ENCODE peak calls at places on chromosomes 3 and 15, in nine cellular contexts. E, W, B, K, R, L, M, T and A are unnamed samples.
A peak's percentile ranks its signal among the peaks of the same experiment; 100 is the strongest.

GRCh38 chr3:22089284-22089683 is 338.3 kb upstream of the ZNF385D start:
- DNase-seq in W (no peak), R (no peak), L (no peak), K (no peak), E (no peak), M (peak; percentile 28), B (no peak), T (no peak), A (no peak)

GRCh38 chr3:42369304-42369703 is 41.1 kb downstream of the LYZL4 start:
- DNase-seq in M (peak; percentile 7), T (peak; percentile 20), R (no peak), W (no peak), B (no peak), E (peak; percentile 80), K (no peak), L (no peak), A (no peak)

GRCh38 chr3:15324335-15324734 is 8.1 kb downstream of the SH3BP5 start:
- DNase-seq in R (no peak), L (no peak), K (no peak), B (peak; percentile 68), M (no peak), T (peak; percentile 80), W (no peak), E (peak; percentile 67), A (no peak)

GRCh38 chr3:64619216-64619615 is 68.6 kb downstream of the ADAMTS9 start:
- DNase-seq in E (no peak), M (no peak), B (no peak), K (no peak), R (no peak), W (no peak), L (no peak), T (no peak), A (no peak)

GRCh38 chr3:42180901-42181300 is 85.1 kb downstream of the CCK start:
- DNase-seq in T (no peak), B (no peak), K (no peak), M (peak; percentile 56), L (no peak), E (no peak), W (no peak), R (no peak), A (no peak)

GRCh38 chr3:111723293-111723963 is 128.3 kb upstream of the ZBED2 start:
- DNase-seq in L (no peak), W (no peak), K (no peak), R (no peak), M (no peak), B (no peak), E (no peak), T (no peak), A (no peak)

GRCh38 chr3:187999821-188000220 is 154.1 kb upstream of the LPP start:
- DNase-seq in R (no peak), E (no peak), K (no peak), B (no peak), M (no peak), T (no peak), L (no peak), W (no peak), A (no peak)

GRCh38 chr3:99498544-99499234 is 139.7 kb upstream of the COL8A1 start:
- DNase-seq in M (no peak), R (no peak), B (no peak), W (no peak), T (no peak), L (no peak), K (peak; percentile 76), E (no peak), A (no peak)

GRCh38 chr3:10015476-10015904 is 10.7 kb upstream of the FANCD2 start:
- DNase-seq in E (peak; percentile 98), R (no peak), W (peak; percentile 91), L (peak; percentile 64), T (peak; percentile 16), M (peak; percentile 65), B (peak; percentile 89), K (peak; percentile 97), A (peak; percentile 87)

GRCh38 chr15:26128611-26129140 is 265.5 kb upstream of the ATP10A start:
- DNase-seq in K (no peak), B (no peak), L (no peak), W (no peak), M (no peak), E (no peak), T (no peak), R (no peak), A (no peak)

GRCh38 chr3:197135212-197135611 is 105.6 kb upstream of the MELTF start:
- DNase-seq in E (no peak), K (no peak), T (no peak), B (no peak), R (no peak), M (no peak), L (no peak), W (no peak), A (no peak)

GRCh38 chr3:17500618-17501017 is 241.8 kb downstream of the TBC1D5 start:
- DNase-seq in W (no peak), B (no peak), K (no peak), T (no peak), E (no peak), M (no peak), L (no peak), R (no peak), A (no peak)

GRCh38 chr3:100630664-100631063 is 21.3 kb downstream of the ADGRG7 start:
- DNase-seq in W (no peak), R (no peak), M (no peak), L (no peak), T (no peak), E (no peak), K (no peak), B (no peak), A (no peak)

GRCh38 chr3:102158080-102158756 is 276.6 kb upstream of the ZPLD1 start:
- DNase-seq in K (no peak), E (no peak), B (no peak), T (no peak), L (no peak), R (no peak), M (no peak), W (no peak), A (no peak)

GRCh38 chr3:81758275-81758674 is 3.2 kb downstream of the GBE1 start:
- DNase-seq in K (no peak), T (no peak), B (no peak), W (no peak), L (peak; percentile 20), R (no peak), M (no peak), E (no peak), A (no peak)

GRCh38 chr3:67819447-67819846 is 165.0 kb upstream of the SUCLG2 start:
- DNase-seq in R (no peak), T (no peak), L (no peak), B (no peak), E (no peak), K (no peak), W (no peak), M (no peak), A (no peak)

GRCh38 chr3:138933981-138934691 is 12.8 kb downstream of the FOXL2 start:
- DNase-seq in R (no peak), B (no peak), W (no peak), T (no peak), K (no peak), E (peak; percentile 25), L (no peak), M (no peak), A (no peak)

GRCh38 chr3:138936763-138937689 is 9.9 kb downstream of the FOXL2 start:
- DNase-seq in K (peak; percentile 56), L (no peak), R (no peak), T (no peak), M (no peak), E (no peak), W (peak; percentile 54), B (no peak), A (no peak)

GRCh38 chr3:138937690-138938055 is 9.3 kb downstream of the FOXL2 start:
- DNase-seq in W (no peak), L (no peak), R (no peak), T (no peak), M (no peak), E (peak; percentile 63), B (no peak), K (peak; percentile 43), A (no peak)

GRCh38 chr3:138935864-138936762 is 10.8 kb downstream of the FOXL2 start:
- DNase-seq in L (no peak), B (peak; percentile 91), E (peak; percentile 84), R (no peak), M (peak; percentile 40), T (peak; percentile 70), K (peak; percentile 78), W (peak; percentile 90), A (peak; percentile 67)

GRCh38 chr3:138935505-138935863 is 11.5 kb downstream of the FOXL2 start:
- DNase-seq in R (no peak), K (no peak), E (no peak), W (no peak), L (no peak), M (no peak), T (no peak), B (no peak), A (no peak)
- H3K27me3 ChIP-seq in R (no peaks in the 10 kb centered on the region), K (no peaks in the 10 kb centered on the region), E (peaks cover 54% of the 10 kb centered on the region), W (no peaks in the 10 kb centered on the region), L (peaks cover 37% of the 10 kb centered on the region), M (peaks cover 40% of the 10 kb centered on the region), T (peaks cover 50% of the 10 kb centered on the region), B (peaks cover 40% of the 10 kb centered on the region), A (peaks cover 4% of the 10 kb centered on the region)

GRCh38 chr3:68936855-68937254 is 4.5 kb upstream of the TAFA4 start:
- DNase-seq in L (no peak), K (no peak), W (no peak), B (no peak), M (peak; percentile 63), R (no peak), T (no peak), E (no peak), A (no peak)
- H3K27me3 ChIP-seq in L (no peaks in the 10 kb centered on the region), K (no peaks in the 10 kb centered on the region), W (peaks cover 9% of the 10 kb centered on the region), B (peaks cover 14% of the 10 kb centered on the region), M (no peaks in the 10 kb centered on the region), R (peaks cover 20% of the 10 kb centered on the region), T (peaks cover 36% of the 10 kb centered on the region), E (peaks cover 12% of the 10 kb centered on the region), A (no peaks in the 10 kb centered on the region)

DNA sequence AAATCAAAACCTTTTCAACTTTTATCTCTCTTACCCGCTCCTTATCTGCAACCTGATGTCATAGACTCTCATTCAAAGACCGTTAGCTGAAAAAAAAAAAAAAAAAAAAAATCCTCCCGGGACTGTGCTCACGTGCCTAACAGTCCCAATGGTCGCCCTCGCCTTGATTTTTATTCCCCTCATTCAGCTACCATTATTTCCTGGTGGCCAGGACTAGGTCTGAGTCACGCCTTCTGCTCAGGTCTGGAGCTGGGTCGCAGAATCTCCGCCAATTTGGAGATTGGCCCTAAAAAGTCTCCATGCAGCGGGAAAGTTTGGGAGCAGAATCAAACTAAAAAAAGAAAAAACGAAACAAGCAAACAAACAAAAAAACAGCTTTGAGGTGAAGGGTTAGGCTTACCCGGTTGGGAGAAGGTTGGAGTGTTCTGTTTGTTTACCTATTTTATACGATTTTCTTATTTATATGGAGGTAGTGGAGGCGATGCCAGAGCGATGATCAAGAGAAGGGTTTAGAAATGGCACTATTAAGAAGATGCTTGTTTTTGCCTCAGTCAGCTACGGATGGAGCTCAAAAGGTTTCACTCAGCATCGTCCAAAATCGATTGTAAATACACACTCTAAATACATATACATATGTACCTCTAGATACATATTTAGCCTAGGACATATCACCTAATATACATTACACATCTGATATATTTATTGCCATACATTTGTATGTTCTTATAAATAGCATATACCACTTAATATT is 51.1 kb downstream of the ZIC4 start:
- DNase-seq in T (peak; percentile 52), W (no peak), B (no peak), R (no peak), K (no peak), M (no peak), E (no peak), L (no peak), A (no peak)
- H3K27me3 ChIP-seq in T (peaks cover 92% of the 10 kb centered on the region), W (peaks cover 15% of the 10 kb centered on the region), B (peaks cover 76% of the 10 kb centered on the region), R (no peaks in the 10 kb centered on the region), K (no peaks in the 10 kb centered on the region), M (peaks cover 21% of the 10 kb centered on the region), E (peaks cover 82% of the 10 kb centered on the region), L (peaks cover 24% of the 10 kb centered on the region), A (peaks cover 14% of the 10 kb centered on the region)

GRCh38 chr15:40511472-40512133 is 40.8 kb downstream of the CHST14 start:
- DNase-seq in L (no peak), K (peak; percentile 69), T (peak; percentile 59), B (peak; percentile 78), E (peak; percentile 81), R (no peak), W (peak; percentile 89), M (peak; percentile 52), A (peak; percentile 78)
- H3K27me3 ChIP-seq in L (no peaks in the 10 kb centered on the region), K (no peaks in the 10 kb centered on the region), T (no peaks in the 10 kb centered on the region), B (no peaks in the 10 kb centered on the region), E (no peaks in the 10 kb centered on the region), R (no peaks in the 10 kb centered on the region), W (no peaks in the 10 kb centered on the region), M (no peaks in the 10 kb centered on the region), A (no peaks in the 10 kb centered on the region)